ENCODE peak calls at places on chromosomes 5 and 9, in five cellular contexts. V is astrocyte of the spinal cord; Q is NAMALWA; W is activated T-cell treated with anti-CD3 and anti-CD28 coated beads, Interleukin-2, amount 50 U/mL, for 1 hour; H is activated CD4-positive, alpha-beta T cell treated with anti-CD3 and anti-CD28 coated beads for 48 hours. E is an unnamed sample.

GRCh38 chr5:172768573-172769323 is 2.2 kb downstream of the DUSP1 start:
- DNase-seq in W (peak), Q (peak), H (no peak), V (peak), E (no peak)

GRCh38 chr9:124741681-124742080 is 29.4 kb downstream of the NR6A1 start:
- DNase-seq in H (no peak), V (no peak), Q (no peak), W (no peak), E (no peak)

GRCh38 chr5:146296245-146296644 is 42.4 kb upstream of the POU4F3 start:
- DNase-seq in V (no peak), W (no peak), Q (no peak), H (no peak), E (no peak)

GRCh38 chr5:171630047-171630669 is 155.5 kb upstream of the SMIM23 start:
- DNase-seq in H (peak), Q (no peak), V (peak), W (no peak), E (no peak)

GRCh38 chr5:98796197-98796972 is 22.9 kb downstream of the RGMB start:
- DNase-seq in H (peak), W (peak), Q (peak), V (peak), E (peak)

GRCh38 chr5:125012727-125013451 is 266.4 kb upstream of the ZNF608 start:
- DNase-seq in H (no peak), W (no peak), V (no peak), Q (no peak), E (no peak)

GRCh38 chr5:79255786-79256557 is 20.0 kb downstream of the JMY start:
- DNase-seq in H (peak), W (no peak), Q (no peak), V (peak), E (peak)

GRCh38 chr9:21579209-21579608 is 97.1 kb upstream of the IFNE start:
- DNase-seq in Q (no peak), H (peak), V (peak), W (no peak), E (peak)

GRCh38 chr9:98085955-98086354 is 29.4 kb downstream of the NANS start:
- DNase-seq in W (no peak), V (no peak), Q (no peak), H (no peak), E (no peak)

GRCh38 chr9:24413651-24414050 is 132.0 kb downstream of the IZUMO3 start:
- DNase-seq in H (no peak), Q (no peak), W (no peak), V (peak), E (peak)

GRCh38 chr9:93724852-93725251 is 148.5 kb downstream of the PHF2 start:
- DNase-seq in V (no peak), H (no peak), Q (no peak), W (no peak), E (no peak)

GRCh38 chr9:110526426-110526825 is 53.1 kb downstream of the SVEP1 start:
- DNase-seq in H (no peak), W (no peak), V (peak), Q (no peak), E (peak)

GRCh38 chr5:33936381-33937016 is at the start of gene RXFP3:
- DNase-seq in W (no peak), H (no peak), V (no peak), Q (no peak), E (peak)

GRCh38 chr5:64603676-64604075 is 86.6 kb upstream of the SHISAL2B start:
- DNase-seq in V (no peak), H (no peak), W (no peak), Q (no peak), E (no peak)

GRCh38 chr9:125544988-125545651 is 161.9 kb downstream of the MAPKAP1 start:
- DNase-seq in H (no peak), V (peak), W (no peak), Q (no peak), E (no peak)

GRCh38 chr5:134769206-134769605 is 10.6 kb downstream of the DDX46 start:
- DNase-seq in V (no peak), Q (no peak), W (no peak), H (no peak), E (no peak)

GRCh38 chr5:98770911-98771322 is 2.5 kb upstream of the RGMB start:
- DNase-seq in Q (no peak), W (no peak), V (peak), H (no peak), E (no peak)

GRCh38 chr9:4984171-4984570 is 901 bp upstream of the JAK2 start:
- DNase-seq in W (no peak), Q (no peak), V (no peak), H (no peak), E (no peak)

GRCh38 chr5:178205010-178205748 is 846 bp downstream of the HNRNPAB start:
- DNase-seq in Q (peak), V (peak), H (peak), W (peak), E (peak)

GRCh38 chr9:129500166-129500862 is 120.6 kb downstream of the C9orf50 start:
- DNase-seq in W (no peak), H (no peak), V (peak), Q (no peak), E (no peak)

GRCh38 chr9:38352716-38353334 is 39.7 kb upstream of the ALDH1B1 start:
- DNase-seq in Q (no peak), V (no peak), H (no peak), W (no peak), E (no peak)

GRCh38 chr5:19554524-19554923 is 433.5 kb downstream of the CDH18 start:
- DNase-seq in Q (no peak), W (no peak), V (no peak), H (no peak), E (no peak)

GRCh38 chr9:135329571-135330306 is 149.8 kb upstream of the PPP1R26 start:
- DNase-seq in V (no peak), W (peak), H (no peak), Q (no peak), E (no peak)

GRCh38 chr5:137273511-137273910 is 225.6 kb downstream of the SPOCK1 start:
- DNase-seq in W (no peak), H (no peak), V (no peak), Q (no peak), E (peak)

GRCh38 chr5:93724791-93725190 is 16.6 kb downstream of the POU5F2 start:
- DNase-seq in H (no peak), V (no peak), Q (no peak), W (no peak), E (no peak)

GRCh38 chr9:106866243-106866642 is 3.3 kb downstream of the ZNF462 start:
- DNase-seq in H (no peak), Q (no peak), V (no peak), W (no peak), E (no peak)

GRCh38 chr5:1335540-1336095 is 9.3 kb downstream of the CLPTM1L start:
- DNase-seq in V (no peak), H (no peak), Q (no peak), W (no peak), E (no peak)

GRCh38 chr9:105128908-105129307 is 115.5 kb upstream of the SLC44A1 start:
- DNase-seq in Q (no peak), W (no peak), H (no peak), V (no peak), E (no peak)

GRCh38 chr5:2732850-2733249 is 18.6 kb downstream of the IRX2 start:
- DNase-seq in H (no peak), W (no peak), V (no peak), Q (peak), E (no peak)

GRCh38 chr5:138773215-138773614 is 20.0 kb downstream of the CTNNA1 start:
- DNase-seq in V (no peak), Q (no peak), W (no peak), H (no peak), E (no peak)

GRCh38 chr9:132698989-132699388 is 28.7 kb downstream of the GTF3C4 start:
- DNase-seq in V (no peak), H (no peak), Q (no peak), W (no peak), E (peak)

E was measured in RPMI7951.